ENCODE peak calls at places on chromosomes 5 and 9, in four cellular contexts. R is activated T-cell treated with anti-CD3 and anti-CD28 coated beads for 48 hours, A is hypothalamus, G is LoVo. L is an unnamed sample.

GRCh38 chr5:103013933-103014552 is 105.9 kb downstream of the GIN1 start:
- DNase-seq in G (no peak), R (no peak), A (no peak), L (no peak)

GRCh38 chr9:83296123-83296522 is 233.2 kb upstream of the RASEF start:
- DNase-seq in R (no peak), G (no peak), A (no peak), L (no peak)

GRCh38 chr5:129103397-129103796 is 8.8 kb downstream of the ISOC1 start:
- DNase-seq in G (no peak), A (no peak), R (no peak), L (no peak)

GRCh38 chr5:149310947-149311675 is 34.2 kb upstream of the GRPEL2 start:
- DNase-seq in G (no peak), A (no peak), R (no peak), L (no peak)

GRCh38 chr5:179225387-179225786 is 119.9 kb downstream of the ADAMTS2 start:
- DNase-seq in G (no peak), R (no peak), A (no peak), L (peak)

GRCh38 chr5:131466171-131466766 is 168.8 kb downstream of the RAPGEF6 start:
- DNase-seq in G (no peak), A (no peak), R (no peak), L (no peak)

GRCh38 chr9:125852386-125852785 is 105.2 kb downstream of the PBX3 start:
- DNase-seq in A (no peak), G (no peak), R (no peak), L (no peak)

GRCh38 chr5:135478938-135479337 is 26.8 kb upstream of the TIFAB start:
- DNase-seq in R (no peak), A (no peak), G (no peak), L (peak)

GRCh38 chr5:59485629-59486439 is 407.7 kb downstream of the PDE4D start:
- DNase-seq in R (no peak), A (no peak), G (no peak), L (no peak)

GRCh38 chr9:89597711-89598707 is 6.8 kb upstream of the GADD45G start:
- DNase-seq in G (peak), R (no peak), A (peak), L (peak)

GRCh38 chr9:124286292-124286931 is 28.7 kb downstream of the NEK6 start:
- DNase-seq in G (no peak), A (no peak), R (peak), L (no peak)

GRCh38 chr9:98775831-98776441 is 20.4 kb downstream of the ANKS6 start:
- DNase-seq in A (peak), G (peak), R (no peak), L (no peak)

GRCh38 chr9:26975728-26976707 is 19.8 kb downstream of the IFT74 start:
- DNase-seq in G (peak), R (no peak), A (no peak), L (no peak)

GRCh38 chr5:141672856-141673813 is 8.9 kb downstream of the ARAP3 start:
- DNase-seq in G (no peak), R (no peak), A (no peak), L (no peak)

L was measured in lower leg skin.